ENCODE peak calls at places on chromosomes 12 and 14, in nine cellular contexts. K is H9; L is AG04450; O is PC-3; A is SJSA1; Y is CD8-positive, alpha-beta memory T cell; I is adipocyte; B is gastrocnemius medialis; T is T-helper 17 cell. W is an unnamed sample.

GRCh38 chr12:110073049-110073831 is 24.9 kb upstream of the C12orf76 start:
- DNase-seq in K (no peak), L (no peak), O (peak; percentile 25), A (no peak), Y (no peak), I (peak; percentile 25), B (no peak), T (peak; percentile 11), W (no peak)

GRCh38 chr12:93645702-93646101 is 31.5 kb upstream of the CRADD start:
- DNase-seq in K (no peak), L (no peak), O (peak; percentile 58), A (no peak), Y (no peak), I (peak; percentile 11), B (no peak), T (no peak), W (peak; percentile 57)

GRCh38 chr14:34496679-34497513 is 34.9 kb upstream of the SPTSSA start:
- DNase-seq in K (peak; percentile 86), L (peak; percentile 98), O (peak; percentile 98), A (peak; percentile 89), Y (no peak), I (peak; percentile 95), B (peak; percentile 81), T (no peak), W (peak; percentile 100)

GRCh38 chr14:94171208-94171607 is 2.9 kb upstream of the PPP4R4 start:
- DNase-seq in K (no peak), L (no peak), O (peak; percentile 40), A (no peak), Y (no peak), I (peak; percentile 27), B (peak; percentile 44), T (no peak), W (peak; percentile 6)

GRCh38 chr14:20904393-20905029 is 13.3 kb downstream of the RNASE3 start:
- DNase-seq in K (peak; percentile 66), L (no peak), O (no peak), A (no peak), Y (no peak), I (no peak), B (no peak), T (no peak), W (no peak)

GRCh38 chr14:41505491-41505890 is 101.2 kb upstream of the LRFN5 start:
- DNase-seq in K (peak; percentile 42), L (no peak), O (no peak), A (no peak), Y (no peak), I (no peak), B (no peak), T (no peak), W (no peak)

GRCh38 chr12:26803552-26803951 is 29.4 kb downstream of the ITPR2 start:
- DNase-seq in K (no peak), L (no peak), O (peak; percentile 70), A (no peak), Y (no peak), I (peak; percentile 47), B (no peak), T (no peak), W (peak; percentile 80)

GRCh38 chr12:117408161-117408791 is 46.9 kb upstream of the NOS1 start:
- DNase-seq in K (peak; percentile 65), L (no peak), O (peak; percentile 53), A (no peak), Y (no peak), I (peak; percentile 5), B (peak; percentile 23), T (no peak), W (peak; percentile 49)

GRCh38 chr12:48815281-48816110 is 2.8 kb upstream of the CACNB3 start:
- DNase-seq in K (peak; percentile 88), L (peak; percentile 49), O (peak; percentile 81), A (peak; percentile 84), Y (peak; percentile 8), I (peak; percentile 93), B (peak; percentile 53), T (no peak), W (peak; percentile 74)

GRCh38 chr12:179885-180284 is 34.1 kb downstream of the SLC6A12 start:
- DNase-seq in K (no peak), L (no peak), O (no peak), A (no peak), Y (no peak), I (no peak), B (no peak), T (no peak), W (no peak)

GRCh38 chr12:100348657-100349454 is 8.0 kb upstream of the SLC17A8 start:
- DNase-seq in K (no peak), L (no peak), O (peak; percentile 66), A (no peak), Y (no peak), I (peak; percentile 66), B (no peak), T (no peak), W (peak; percentile 4)

GRCh38 chr12:89029961-89030360 is 322.3 kb downstream of the DUSP6 start:
- DNase-seq in K (no peak), L (no peak), O (no peak), A (no peak), Y (no peak), I (no peak), B (no peak), T (no peak), W (no peak)

GRCh38 chr12:1502856-1503255 is 91.5 kb downstream of the FBXL14 start:
- DNase-seq in K (peak; percentile 28), L (no peak), O (no peak), A (no peak), Y (no peak), I (no peak), B (no peak), T (no peak), W (no peak)

GRCh38 chr14:45194964-45195363 is 58.0 kb downstream of the MIS18BP1 start:
- DNase-seq in K (no peak), L (no peak), O (no peak), A (no peak), Y (no peak), I (no peak), B (no peak), T (no peak), W (no peak)

GRCh38 chr12:84632556-84632955 is 280.0 kb downstream of the SLC6A15 start:
- DNase-seq in K (no peak), L (no peak), O (no peak), A (no peak), Y (no peak), I (peak; percentile 71), B (no peak), T (no peak), W (peak; percentile 78)

GRCh38 chr14:34052658-34053014 is 101.8 kb upstream of the EGLN3 start:
- DNase-seq in K (peak; percentile 39), L (no peak), O (peak; percentile 68), A (peak; percentile 81), Y (no peak), I (peak; percentile 23), B (no peak), T (no peak), W (peak; percentile 75)

GRCh38 chr14:87628129-87628528 is 364.9 kb downstream of the GALC start:
- DNase-seq in K (no peak), L (peak; percentile 10), O (no peak), A (no peak), Y (no peak), I (no peak), B (no peak), T (no peak), W (peak; percentile 93)

GRCh38 chr12:27436768-27437167 is 9.8 kb upstream of the SMCO2 start:
- DNase-seq in K (no peak), L (no peak), O (no peak), A (no peak), Y (no peak), I (no peak), B (no peak), T (no peak), W (no peak)

GRCh38 chr12:30970559-30971202 is 44.1 kb downstream of the TSPAN11 start:
- DNase-seq in K (no peak), L (no peak), O (peak; percentile 71), A (no peak), Y (no peak), I (peak; percentile 65), B (no peak), T (no peak), W (no peak)

GRCh38 chr12:34287437-34287836 is 265.1 kb downstream of the ALG10 start:
- DNase-seq in K (peak; percentile 5), L (no peak), O (no peak), A (no peak), Y (no peak), I (no peak), B (no peak), T (no peak), W (no peak)
- H3K9me3 ChIP-seq in K (peaks cover 68% of the 10 kb centered on the region), L (peaks cover 66% of the 10 kb centered on the region), O (peaks cover 6% of the 10 kb centered on the region), A (peaks cover 8% of the 10 kb centered on the region), Y (peaks cover 4% of the 10 kb centered on the region), I (peaks cover 30% of the 10 kb centered on the region), B (no peaks in the 10 kb centered on the region), T (no peaks in the 10 kb centered on the region), W (peaks cover 13% of the 10 kb centered on the region)

GRCh38 chr12:57735952-57736742 is 2.4 kb downstream of the AGAP2 start:
- DNase-seq in K (peak; percentile 84), L (no peak), O (peak; percentile 45), A (no peak), Y (no peak), I (peak; percentile 62), B (no peak), T (no peak), W (no peak)
- H3K9me3 ChIP-seq in K (no peaks in the 10 kb centered on the region), L (no peaks in the 10 kb centered on the region), O (no peaks in the 10 kb centered on the region), A (peaks cover 16% of the 10 kb centered on the region), Y (no peaks in the 10 kb centered on the region), I (no peaks in the 10 kb centered on the region), B (no peaks in the 10 kb centered on the region), T (no peaks in the 10 kb centered on the region), W (no peaks in the 10 kb centered on the region)

DNA sequence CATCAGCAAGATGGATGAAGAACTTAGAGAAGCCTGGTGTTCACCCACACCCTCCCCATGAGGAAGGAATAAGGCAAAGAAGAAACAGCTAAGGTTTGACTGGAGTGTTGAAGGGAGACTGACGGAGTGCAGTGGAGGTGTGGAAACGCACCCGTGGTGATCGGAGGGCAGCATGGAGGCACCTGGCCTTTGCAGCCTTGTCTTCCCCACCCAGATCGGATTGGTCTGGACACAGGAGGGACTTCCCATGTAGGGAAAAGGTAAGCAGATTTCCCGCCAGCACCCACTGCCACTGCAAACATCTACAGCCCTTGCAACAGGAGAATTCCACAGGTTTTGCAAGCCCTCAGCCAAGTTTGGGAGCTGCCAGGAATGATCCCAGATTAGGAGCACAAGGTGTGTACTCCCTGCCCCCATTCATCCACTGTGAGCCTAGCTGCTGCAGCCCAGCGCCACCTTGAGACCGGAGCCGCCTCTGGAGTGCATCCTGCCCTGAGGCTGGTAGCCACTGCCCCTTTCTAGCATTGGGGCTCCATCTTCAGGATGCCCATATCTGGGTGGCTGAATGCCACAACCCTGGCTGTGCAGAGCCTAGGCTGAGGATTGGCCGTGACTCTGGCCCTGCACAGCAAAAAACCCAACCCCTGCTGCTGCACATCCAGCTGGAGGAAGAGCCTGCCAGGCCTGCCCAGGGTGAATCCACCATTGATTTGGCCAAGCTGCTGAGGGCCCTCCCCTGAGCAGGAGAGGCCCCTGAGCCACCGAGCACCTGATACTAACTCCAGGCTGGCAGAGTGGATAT is 411.1 kb downstream of the TMEM121 start:
- DNase-seq in K (no peak), L (no peak), O (no peak), A (peak; percentile 24), Y (no peak), I (no peak), B (no peak), T (no peak), W (no peak)
- H3K9me3 ChIP-seq in K (peaks cover 99% of the 10 kb centered on the region), L (peaks cover 60% of the 10 kb centered on the region), O (peaks cover 10% of the 10 kb centered on the region), A (no peaks in the 10 kb centered on the region), Y (peaks cover 7% of the 10 kb centered on the region), I (peaks cover 21% of the 10 kb centered on the region), B (no peaks in the 10 kb centered on the region), T (no peaks in the 10 kb centered on the region), W (peaks cover 20% of the 10 kb centered on the region)

DNA sequence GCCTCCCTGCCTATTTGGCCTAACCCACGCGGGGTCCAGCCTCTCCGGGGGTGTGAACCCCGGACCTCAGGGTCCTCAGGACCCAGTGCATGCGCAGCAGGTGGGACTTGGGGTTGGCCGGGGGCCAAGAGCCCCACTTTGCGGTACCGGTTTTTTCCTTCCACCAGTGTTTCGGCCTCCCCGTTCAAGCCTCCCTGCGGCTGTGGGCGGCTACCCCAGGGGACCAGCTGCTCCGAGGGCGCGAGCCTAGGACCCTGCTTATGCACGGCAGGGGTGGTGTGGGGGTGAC is 327.3 kb downstream of the ALG10 start:
- DNase-seq in K (no peak), L (no peak), O (no peak), A (no peak), Y (no peak), I (no peak), B (no peak), T (no peak), W (no peak)
- H3K9me3 ChIP-seq in K (peaks cover 6% of the 10 kb centered on the region), L (peaks cover 100% of the 10 kb centered on the region), O (no peaks in the 10 kb centered on the region), A (peaks cover 23% of the 10 kb centered on the region), Y (no peaks in the 10 kb centered on the region), I (no peaks in the 10 kb centered on the region), B (no peaks in the 10 kb centered on the region), T (no peaks in the 10 kb centered on the region), W (no peaks in the 10 kb centered on the region)

W was measured in astrocyte.